ENCODE peak calls at places on chromosomes 1 and 21, in four cellular contexts. D is WTC11, N is body of pancreas, I is tibial nerve. B is an unnamed sample.

GRCh38 chr1:65075123-65075976 is 72.7 kb upstream of the AK4 start:
- DNase-seq in N (peak), I (peak), D (peak), B (no peak)

GRCh38 chr21:28240586-28240985 is 752.1 kb downstream of the LTN1 start:
- DNase-seq in I (no peak), D (no peak), N (no peak), B (no peak)

GRCh38 chr1:227428803-227429202 is 110.5 kb upstream of the CDC42BPA start:
- DNase-seq in D (no peak), I (no peak), N (peak), B (peak)

GRCh38 chr21:45363921-45364463 is 41.0 kb upstream of the COL18A1 start:
- DNase-seq in D (no peak), N (peak), I (peak), B (no peak)

GRCh38 chr21:34885125-34885524 is 164.0 kb downstream of the RUNX1 start:
- DNase-seq in I (no peak), D (no peak), N (no peak), B (no peak)

GRCh38 chr1:94925561-94926364 is 1.1 kb downstream of the CNN3 start:
- DNase-seq in D (peak), I (peak), N (peak), B (peak)

GRCh38 chr1:229696385-229696784 is 70.3 kb downstream of the URB2 start:
- DNase-seq in N (no peak), D (peak), I (no peak), B (no peak)

GRCh38 chr1:90391116-90391515 is 326.0 kb downstream of the BARHL2 start:
- DNase-seq in D (no peak), I (no peak), N (no peak), B (no peak)

GRCh38 chr1:179129702-179130473 is 48.0 kb downstream of the TOR3A start:
- DNase-seq in N (no peak), I (no peak), D (no peak), B (no peak)

GRCh38 chr1:19327736-19328135 is 15.6 kb downstream of the SLC66A1 start:
- DNase-seq in N (no peak), D (no peak), I (no peak), B (no peak)

GRCh38 chr1:119316870-119317416 is 51.6 kb upstream of the HAO2 start:
- DNase-seq in I (no peak), N (no peak), D (peak), B (no peak)

GRCh38 chr21:45640888-45641479 is 2.5 kb upstream of the PCBP3 start:
- DNase-seq in N (no peak), D (peak), I (peak), B (no peak)

GRCh38 chr1:117932576-117932975 is 3.0 kb downstream of the WDR3 start:
- DNase-seq in N (no peak), I (no peak), D (no peak), B (no peak)

GRCh38 chr1:117930484-117930883 is 945 bp downstream of the WDR3 start:
- DNase-seq in N (no peak), D (no peak), I (no peak), B (no peak)

GRCh38 chr1:117929340-117930172 is at the start of the genes GDAP2 and WDR3:
- DNase-seq in I (peak), D (peak), N (peak), B (peak)

GRCh38 chr1:117930173-117930447 is 571 bp downstream of the WDR3 start:
- DNase-seq in I (no peak), D (no peak), N (no peak), B (no peak)

DNA sequence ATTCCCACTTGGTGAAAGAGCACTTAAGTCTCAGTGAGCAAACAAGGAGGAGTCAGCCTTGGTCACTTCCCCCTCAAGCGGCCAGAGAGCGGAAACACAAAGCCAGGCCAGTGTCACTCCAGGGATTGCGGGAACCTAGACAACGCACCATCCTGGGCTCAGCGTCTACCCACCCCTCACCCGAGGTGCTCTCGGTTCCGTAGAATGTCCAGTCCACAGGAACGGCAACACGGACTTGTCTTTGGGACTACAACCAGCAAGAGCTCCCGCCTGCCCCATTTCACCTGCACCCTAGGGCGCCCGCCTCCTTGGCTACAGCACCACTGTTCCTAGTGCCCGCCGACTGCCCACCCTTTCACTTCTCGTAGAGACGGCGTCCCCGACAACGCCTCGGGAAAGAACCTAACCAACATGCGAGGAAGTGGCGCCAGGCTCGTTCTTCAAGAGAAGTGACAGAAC is 511 bp downstream of the GDAP2 start:
- DNase-seq in D (peak), N (peak), I (peak), B (no peak)
- TF ChIP-seq CTCF in D (no peak), N (peak), I (no peak), B (no peak)

DNA sequence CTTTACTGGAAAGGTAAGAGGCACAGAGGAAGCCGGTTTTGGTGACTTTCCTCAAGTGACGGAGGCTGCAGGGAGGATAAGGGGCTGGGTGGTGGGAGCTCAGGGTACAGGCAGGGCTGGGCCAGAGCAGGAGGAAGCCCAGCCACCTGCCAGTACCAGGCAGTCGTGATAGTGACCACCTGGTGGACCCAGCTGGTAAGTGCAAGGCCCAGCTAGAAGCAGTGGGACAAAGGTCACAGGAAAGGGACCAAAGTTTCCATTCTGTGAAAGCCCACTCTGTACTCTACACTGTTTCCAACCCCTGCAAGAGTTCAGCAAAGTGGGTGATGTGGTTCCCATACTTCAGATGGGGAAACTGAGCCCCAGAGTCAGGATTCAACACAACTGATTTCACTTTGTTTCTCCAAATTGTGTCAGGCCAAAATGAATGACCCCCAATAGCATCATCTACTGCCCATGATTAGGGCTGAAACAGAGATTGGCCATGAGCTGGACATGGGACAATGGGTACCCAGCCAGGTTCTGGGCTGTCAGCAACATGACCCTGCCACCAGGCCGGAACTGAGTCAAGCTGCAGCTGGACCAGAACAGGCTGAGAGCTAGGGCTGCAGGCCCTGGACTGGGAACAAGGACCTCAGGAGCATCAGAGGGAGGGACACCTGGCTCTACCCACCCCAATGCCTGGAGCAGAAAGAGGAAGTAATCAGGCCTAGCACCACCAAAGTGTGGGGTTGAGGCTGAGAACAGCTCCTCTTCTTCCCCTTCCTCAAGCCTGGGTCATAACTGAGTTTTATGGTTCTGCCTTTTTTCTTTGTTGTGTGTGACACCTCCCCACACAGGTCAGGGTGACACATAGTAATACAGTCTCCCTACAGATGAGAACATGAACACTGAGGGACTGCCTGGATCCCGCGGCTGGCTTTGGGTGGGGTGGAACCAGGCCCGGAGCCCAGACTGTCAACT is 50.2 kb downstream of the KCNN3 start:
- DNase-seq in N (peak), D (peak), I (no peak), B (no peak)
- TF ChIP-seq CTCF in N (peak), D (peak), I (no peak), B (peak)

DNA sequence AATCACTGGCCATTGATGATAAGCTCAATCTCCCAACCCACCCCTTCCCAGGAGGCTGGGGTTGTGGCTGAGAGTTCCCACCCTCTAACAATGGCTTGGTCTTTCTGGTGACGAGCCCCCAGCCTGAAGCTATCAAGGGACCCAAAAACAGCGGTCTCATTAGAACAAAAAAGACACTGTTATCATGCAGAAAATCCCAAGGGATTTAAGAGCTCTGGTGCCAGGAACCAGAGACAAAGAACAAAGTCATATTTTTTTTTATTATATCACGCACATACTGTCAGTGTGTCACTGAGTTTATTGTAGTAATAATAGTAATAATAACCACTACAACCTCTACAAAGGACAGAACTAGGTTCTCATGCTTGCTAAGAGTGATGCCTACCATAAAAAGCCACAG is 43.9 kb downstream of the CCDC185 start:
- DNase-seq in N (no peak), D (no peak), I (no peak), B (no peak)
- TF ChIP-seq CTCF in N (no peak), D (no peak), I (no peak), B (no peak)

GRCh38 chr1:236751385-236751784 is 43.7 kb upstream of the MTR start:
- DNase-seq in I (no peak), N (no peak), D (no peak), B (no peak)

GRCh38 chr1:236747311-236747956 is 47.7 kb upstream of the MTR start:
- DNase-seq in I (no peak), N (no peak), D (no peak), B (no peak)

GRCh38 chr1:236750928-236751327 is 44.2 kb upstream of the MTR start:
- DNase-seq in D (no peak), N (no peak), I (no peak), B (no peak)

GRCh38 chr1:236746785-236747184 is 48.3 kb upstream of the MTR start:
- DNase-seq in N (no peak), I (no peak), D (no peak), B (no peak)

DNA sequence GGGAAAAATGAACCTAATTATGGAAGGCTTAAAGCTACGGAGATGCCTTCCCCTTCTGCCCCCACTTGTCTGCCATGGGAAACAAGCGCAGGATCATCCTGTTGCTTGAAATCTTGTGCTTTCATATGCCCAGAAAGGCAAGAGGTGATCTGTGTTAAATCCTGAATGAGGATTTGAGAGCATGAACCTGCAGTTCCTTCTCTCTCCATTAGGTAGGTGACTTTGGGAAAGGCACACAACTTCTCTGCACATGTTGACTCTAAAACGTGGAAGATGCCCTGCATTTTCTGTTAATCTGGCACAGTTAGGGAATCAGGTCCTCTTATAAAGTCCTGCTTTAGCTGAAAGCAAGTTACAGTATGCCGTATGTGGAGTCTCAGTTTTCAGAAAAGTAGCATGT is 46.6 kb upstream of the MTR start:
- DNase-seq in D (no peak), I (no peak), N (no peak), B (no peak)
- TF ChIP-seq CTCF in D (no peak), I (no peak), N (no peak), B (peak)

DNA sequence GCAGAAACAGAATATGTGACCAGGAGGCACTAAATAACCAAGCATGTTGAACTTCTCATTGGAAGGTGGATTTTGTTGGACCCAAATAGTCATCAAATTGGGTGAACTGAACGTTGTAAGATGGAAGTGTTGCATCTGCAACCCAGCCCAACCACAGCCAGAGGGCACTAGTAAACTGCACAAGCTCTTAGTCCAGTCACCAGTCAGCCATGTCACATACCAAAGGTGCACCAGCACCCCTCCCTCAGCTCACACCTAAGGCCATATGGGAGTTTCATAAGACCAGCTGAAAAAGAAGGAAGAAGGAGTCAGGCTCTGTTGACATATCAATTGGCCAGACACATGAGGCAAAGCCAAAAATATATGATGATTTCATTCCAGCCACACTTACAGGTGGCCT is 481.7 kb upstream of the NR5A2 start:
- DNase-seq in D (peak), I (no peak), N (peak), B (no peak)
- TF ChIP-seq CTCF in D (no peak), I (no peak), N (peak), B (no peak)